ENCODE peak calls at places on chromosome 12, in six cellular contexts. Y is heart left ventricle, V is tibial nerve, U is IMR-90, I is body of pancreas, P is HCT116. D is an unnamed sample. For H3K27me3, the result is how much of the 10 kb centered on the place peaks cover.

GRCh38 chr12:56999456-56999855 is 6.9 kb downstream of the ZBTB39 start:
- DNase-seq in Y (no peak), V (no peak), U (no peak), I (no peak), P (no peak), D (peak)

GRCh38 chr12:18906354-18906753 is 168.4 kb downstream of the CAPZA3 start:
- DNase-seq in Y (no peak), V (no peak), U (no peak), I (no peak), P (no peak), D (no peak)

GRCh38 chr12:34625116-34625515 is 602.8 kb downstream of the ALG10 start:
- DNase-seq in Y (no peak), V (no peak), U (no peak), I (no peak), P (peak), D (no peak)

GRCh38 chr12:3129301-3130052 is 52.3 kb downstream of the TSPAN9 start:
- DNase-seq in Y (no peak), V (no peak), U (peak), I (no peak), P (no peak), D (no peak)

GRCh38 chr12:9344540-9344939 is 136.3 kb upstream of the PZP start:
- DNase-seq in Y (no peak), V (no peak), U (no peak), I (no peak), P (no peak), D (no peak)

GRCh38 chr12:97404549-97404948 is 58.1 kb upstream of the RMST start:
- DNase-seq in Y (no peak), V (no peak), U (peak), I (peak), P (peak), D (no peak)

GRCh38 chr12:55842681-55843429 is at the start of gene MMP19:
- DNase-seq in Y (no peak), V (no peak), U (peak), I (no peak), P (no peak), D (no peak)

GRCh38 chr12:51926064-51926632 is 18.8 kb downstream of the ACVRL1 start:
- DNase-seq in Y (no peak), V (no peak), U (no peak), I (no peak), P (no peak), D (no peak)

GRCh38 chr12:63882844-63883243 is 38.3 kb downstream of the SRGAP1 start:
- DNase-seq in Y (peak), V (no peak), U (peak), I (peak), P (no peak), D (no peak)

GRCh38 chr12:129928643-129929042 is 24.8 kb upstream of the TMEM132D start:
- DNase-seq in Y (no peak), V (no peak), U (no peak), I (no peak), P (no peak), D (no peak)

GRCh38 chr12:25500651-25501050 is 52.4 kb downstream of the LMNTD1 start:
- DNase-seq in Y (no peak), V (no peak), U (no peak), I (no peak), P (no peak), D (no peak)

GRCh38 chr12:4438834-4439596 is 6.6 kb downstream of the FGF6 start:
- DNase-seq in Y (no peak), V (no peak), U (no peak), I (no peak), P (no peak), D (no peak)

GRCh38 chr12:5633102-5633501 is 201.2 kb downstream of the NTF3 start:
- DNase-seq in Y (no peak), V (no peak), U (no peak), I (no peak), P (no peak), D (no peak)

GRCh38 chr12:20383612-20384011 is 15.3 kb downstream of the PDE3A start:
- DNase-seq in Y (no peak), V (no peak), U (no peak), I (no peak), P (no peak), D (no peak)

GRCh38 chr12:107319536-107320030 is 226.2 kb upstream of the CRY1 start:
- DNase-seq in Y (no peak), V (no peak), U (no peak), I (no peak), P (no peak), D (no peak)

GRCh38 chr12:112419269-112420133 is 754 bp downstream of the PTPN11 start:
- DNase-seq in Y (peak), V (peak), U (peak), I (peak), P (no peak), D (no peak)

GRCh38 chr12:123336530-123336929 is 28.1 kb downstream of the SBNO1 start:
- DNase-seq in Y (no peak), V (no peak), U (no peak), I (no peak), P (no peak), D (no peak)

GRCh38 chr12:2306012-2306411 is 253.2 kb downstream of the CACNA1C start:
- DNase-seq in Y (no peak), V (no peak), U (peak), I (no peak), P (no peak), D (no peak)

GRCh38 chr12:95481072-95481471 is 7.1 kb downstream of the METAP2 start:
- DNase-seq in Y (no peak), V (no peak), U (no peak), I (no peak), P (no peak), D (no peak)

GRCh38 chr12:12693111-12693671 is 2.8 kb downstream of the GPR19 start:
- DNase-seq in Y (no peak), V (no peak), U (no peak), I (no peak), P (no peak), D (no peak)

GRCh38 chr12:92208613-92209121 is 63.0 kb upstream of the BTG1 start:
- DNase-seq in Y (no peak), V (no peak), U (peak), I (no peak), P (no peak), D (no peak)

GRCh38 chr12:128076188-128076587 is 190.8 kb upstream of the TMEM132C start:
- DNase-seq in Y (no peak), V (no peak), U (no peak), I (no peak), P (no peak), D (no peak)

GRCh38 chr12:28060901-28061300 is 88.4 kb upstream of the PTHLH start:
- DNase-seq in Y (no peak), V (no peak), U (no peak), I (no peak), P (no peak), D (no peak)

GRCh38 chr12:13390921-13391320 is 194.4 kb downstream of the EMP1 start:
- DNase-seq in Y (no peak), V (no peak), U (no peak), I (no peak), P (no peak), D (peak)

GRCh38 chr12:92470608-92471021 is 232.2 kb upstream of the PLEKHG7 start:
- DNase-seq in Y (no peak), V (no peak), U (peak), I (no peak), P (no peak), D (no peak)

GRCh38 chr12:3002636-3003035 is 43.4 kb downstream of the TEAD4 start:
- DNase-seq in Y (no peak), V (no peak), U (no peak), I (no peak), P (no peak), D (no peak)

GRCh38 chr12:104727866-104728449 is 230.1 kb downstream of the SLC41A2 start:
- DNase-seq in Y (no peak), V (no peak), U (no peak), I (no peak), P (no peak), D (no peak)

GRCh38 chr12:83404521-83404920 is 717.8 kb downstream of the TMTC2 start:
- DNase-seq in Y (no peak), V (no peak), U (no peak), I (no peak), P (no peak), D (no peak)

GRCh38 chr12:29334911-29335310 is 46.1 kb downstream of the ERGIC2 start:
- DNase-seq in Y (no peak), V (no peak), U (peak), I (no peak), P (no peak), D (no peak)

GRCh38 chr12:132429932-132430643 is 59.9 kb upstream of the FBRSL1 start:
- DNase-seq in Y (no peak), V (no peak), U (no peak), I (peak), P (peak), D (no peak)

GRCh38 chr12:89783321-89784060 is 74.9 kb upstream of the ATP2B1 start:
- DNase-seq in Y (peak), V (no peak), U (peak), I (no peak), P (no peak), D (no peak)

GRCh38 chr12:71014180-71014785 is 93.7 kb upstream of the PTPRR start:
- DNase-seq in Y (no peak), V (no peak), U (peak), I (no peak), P (peak), D (no peak)

GRCh38 chr12:52362118-52362726 is 5.1 kb downstream of the KRT85 start:
- DNase-seq in Y (no peak), V (no peak), U (no peak), I (no peak), P (no peak), D (no peak)

GRCh38 chr12:25686351-25686750 is 133.3 kb upstream of the LMNTD1 start:
- DNase-seq in Y (no peak), V (no peak), U (no peak), I (no peak), P (no peak), D (no peak)

GRCh38 chr12:52542785-52543318 is 10.1 kb downstream of the KRT71 start:
- DNase-seq in Y (no peak), V (no peak), U (no peak), I (no peak), P (no peak), D (no peak)

GRCh38 chr12:23640754-23641153 is 308.7 kb downstream of the SOX5 start:
- DNase-seq in Y (no peak), V (no peak), U (no peak), I (no peak), P (no peak), D (no peak)

GRCh38 chr12:54421873-54422250 is 2.8 kb upstream of the ITGA5 start:
- DNase-seq in Y (no peak), V (no peak), U (no peak), I (no peak), P (no peak), D (no peak)

DNA sequence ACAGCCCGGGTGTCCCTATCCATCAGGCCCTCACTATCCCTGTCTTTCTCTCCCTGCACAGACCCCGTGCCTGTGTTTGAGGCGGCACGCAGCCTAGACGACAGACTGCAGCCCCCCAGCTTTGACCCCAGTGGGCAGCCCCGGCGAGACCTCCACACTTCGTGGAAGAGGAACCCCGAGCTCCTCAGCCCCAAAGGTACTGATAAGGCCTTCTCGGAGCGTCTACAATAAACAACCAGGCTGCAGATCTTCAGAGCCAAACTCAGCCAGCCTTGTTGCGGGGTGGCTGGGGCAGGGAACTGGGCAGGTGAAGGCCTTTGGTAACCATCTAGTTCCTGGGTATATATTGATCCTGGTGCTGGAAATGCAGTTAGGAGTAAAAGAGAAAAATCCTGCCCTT is 77.5 kb downstream of the PHETA1 start:
- DNase-seq in Y (no peak), V (no peak), U (no peak), I (no peak), P (no peak), D (no peak)
- H3K27me3 ChIP-seq in Y (under half), V (under half), U (under half), I (under half), P (under half), D (under half)

GRCh38 chr12:14567311-14568195 is at the start of gene PLBD1:
- DNase-seq in Y (peak), V (no peak), U (no peak), I (peak), P (no peak), D (no peak)
- TF ChIP-seq POLR2A in Y (peak), V (no peak), U (no peak), I (peak), P (no peak), D (no peak)

GRCh38 chr12:109309441-109310246 is 560 bp upstream of the FOXN4 start:
- DNase-seq in Y (no peak), V (no peak), U (no peak), I (peak), P (no peak), D (no peak)
- H3K27me3 ChIP-seq in Y (under half), V (half or more), U (half or more), I (under half), P (under half), D (under half)

GRCh38 chr12:109098142-109098652 is 800 bp downstream of the UNG start:
- DNase-seq in Y (peak), V (no peak), U (peak), I (peak), P (no peak), D (no peak)
- TF ChIP-seq POLR2A in Y (peak), V (peak), U (peak), I (peak), P (no peak), D (no peak)

DNA sequence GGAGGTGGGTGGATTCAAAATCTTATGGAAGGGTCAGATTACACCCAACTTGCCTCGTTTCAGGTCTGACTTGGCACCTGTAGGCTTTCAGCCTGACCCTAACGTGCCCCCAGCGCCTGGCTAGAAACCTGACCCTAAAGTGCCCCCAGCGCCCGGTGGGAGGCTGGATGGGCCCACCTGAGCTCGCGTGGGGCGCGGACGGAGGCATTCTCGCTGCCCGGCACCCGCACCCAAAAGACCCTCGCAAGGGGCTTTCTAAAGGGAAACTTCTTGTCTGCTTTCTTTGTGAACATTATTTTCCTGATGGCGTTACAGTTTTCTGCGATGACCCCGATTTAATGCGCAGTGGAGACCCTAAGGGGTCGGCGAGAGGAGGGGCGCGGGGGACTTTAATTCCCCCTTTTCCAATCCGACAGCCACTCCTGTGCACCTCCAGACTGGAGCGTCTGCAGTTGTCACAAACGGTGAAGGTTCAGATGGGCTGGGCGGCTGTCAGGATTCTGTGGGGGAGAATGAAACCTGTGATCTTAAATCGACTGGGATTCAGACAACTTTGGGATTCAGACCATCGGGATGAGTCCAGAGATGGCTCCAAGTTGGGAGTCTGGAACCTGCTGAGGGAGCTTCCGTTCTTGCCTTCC is 746 bp upstream of the HRK start:
- DNase-seq in Y (no peak), V (no peak), U (no peak), I (no peak), P (no peak), D (no peak)
- H3K27me3 ChIP-seq in Y (under half), V (half or more), U (half or more), I (under half), P (under half), D (under half)

GRCh38 chr12:124771462-124772361 is 92.0 kb downstream of the SCARB1 start:
- DNase-seq in Y (peak), V (peak), U (peak), I (peak), P (peak), D (no peak)

GRCh38 chr12:124772467-124773170 is 91.0 kb downstream of the SCARB1 start:
- DNase-seq in Y (no peak), V (no peak), U (no peak), I (no peak), P (no peak), D (no peak)

GRCh38 chr12:124774462-124775167 is 89.0 kb downstream of the SCARB1 start:
- DNase-seq in Y (no peak), V (no peak), U (peak), I (no peak), P (no peak), D (no peak)

GRCh38 chr12:124776126-124776513 is 87.5 kb downstream of the SCARB1 start:
- DNase-seq in Y (no peak), V (no peak), U (no peak), I (no peak), P (no peak), D (no peak)

GRCh38 chr12:124774054-124774461 is 89.6 kb downstream of the SCARB1 start:
- DNase-seq in Y (no peak), V (no peak), U (no peak), I (no peak), P (no peak), D (no peak)
- TF ChIP-seq POLR2A in Y (no peak), V (no peak), U (no peak), I (no peak), P (no peak), D (no peak)

DNA sequence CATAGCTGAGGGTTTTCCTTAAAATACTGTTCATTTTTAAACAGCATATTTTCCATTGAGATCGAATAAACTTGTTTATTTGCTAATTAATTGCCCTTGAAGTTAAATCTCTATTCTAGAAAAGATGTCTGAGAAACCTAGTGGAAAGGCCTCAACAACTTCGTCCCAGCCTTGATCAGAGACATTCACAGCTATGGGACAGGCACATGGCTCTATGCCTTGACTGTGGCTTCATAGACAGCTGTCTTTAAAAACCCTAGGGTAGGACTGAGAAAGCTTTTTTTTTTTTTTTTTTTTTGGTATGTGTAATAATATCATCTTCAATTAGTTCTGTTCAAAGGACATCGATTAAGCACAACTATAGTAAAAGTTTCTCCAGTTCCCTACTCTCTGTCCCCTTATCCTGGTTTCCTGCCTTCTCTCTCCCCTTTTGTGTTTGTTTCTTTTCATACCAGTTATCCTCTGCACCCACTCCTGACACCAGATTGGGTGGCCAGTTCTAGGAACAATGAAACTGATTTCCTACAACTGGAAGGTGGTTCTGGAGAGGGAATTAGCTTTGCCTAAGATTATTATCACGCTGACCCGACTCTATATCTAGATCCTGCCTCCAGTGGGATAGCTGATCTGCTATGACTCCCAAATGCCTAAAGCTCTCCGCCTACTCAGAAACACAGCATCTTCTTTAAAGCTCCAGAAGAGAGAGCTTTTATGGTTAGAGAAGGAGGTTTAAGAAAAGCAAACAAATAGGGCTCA is 20.3 kb downstream of the SOCS2 start:
- DNase-seq in Y (no peak), V (no peak), U (no peak), I (no peak), P (no peak), D (no peak)
- H3K27me3 ChIP-seq in Y (under half), V (under half), U (under half), I (under half), P (under half), D (under half)